ENCODE peak calls at places on chromosomes 4 and X, in six cellular contexts. Z, A, Y, V, H and P are unnamed samples.

GRCh38 chrX:15751160-15751819 is 13.2 kb downstream of the CA5B start:
- DNase-seq in Z (no peak), A (peak), Y (peak), V (no peak), H (no peak), P (no peak)

GRCh38 chr4:150976478-150977118 is 38.5 kb downstream of the LRBA start:
- DNase-seq in Z (no peak), A (no peak), Y (no peak), V (no peak), H (no peak), P (no peak)

GRCh38 chr4:127888559-127888958 is 7.9 kb downstream of the PLK4 start:
- DNase-seq in Z (no peak), A (no peak), Y (no peak), V (no peak), H (no peak), P (no peak)

GRCh38 chr4:6955261-6955911 is 45.8 kb downstream of the TBC1D14 start:
- DNase-seq in Z (no peak), A (no peak), Y (no peak), V (no peak), H (peak), P (no peak)

GRCh38 chr4:185710487-185710995 is 101.5 kb downstream of the SORBS2 start:
- DNase-seq in Z (no peak), A (no peak), Y (no peak), V (no peak), H (no peak), P (no peak)

GRCh38 chr4:128286474-128287158 is 997 bp downstream of the PGRMC2 start:
- DNase-seq in Z (peak), A (no peak), Y (peak), V (no peak), H (no peak), P (no peak)

GRCh38 chr4:8221985-8222384 is 22.9 kb downstream of the SH3TC1 start:
- DNase-seq in Z (no peak), A (no peak), Y (no peak), V (no peak), H (no peak), P (no peak)

GRCh38 chr4:11404431-11404830 is 24.3 kb downstream of the HS3ST1 start:
- DNase-seq in Z (no peak), A (no peak), Y (no peak), V (no peak), H (no peak), P (no peak)

GRCh38 chrX:80929251-80929650 is 119.6 kb upstream of the BRWD3 start:
- DNase-seq in Z (no peak), A (no peak), Y (no peak), V (no peak), H (no peak), P (no peak)

GRCh38 chrX:134948333-134949241 is 42.2 kb upstream of the SMIM10 start:
- DNase-seq in Z (no peak), A (no peak), Y (peak), V (no peak), H (no peak), P (no peak)

GRCh38 chr4:170391066-170391754 is 301.5 kb upstream of the AADAT start:
- DNase-seq in Z (no peak), A (no peak), Y (peak), V (no peak), H (no peak), P (no peak)

DNA sequence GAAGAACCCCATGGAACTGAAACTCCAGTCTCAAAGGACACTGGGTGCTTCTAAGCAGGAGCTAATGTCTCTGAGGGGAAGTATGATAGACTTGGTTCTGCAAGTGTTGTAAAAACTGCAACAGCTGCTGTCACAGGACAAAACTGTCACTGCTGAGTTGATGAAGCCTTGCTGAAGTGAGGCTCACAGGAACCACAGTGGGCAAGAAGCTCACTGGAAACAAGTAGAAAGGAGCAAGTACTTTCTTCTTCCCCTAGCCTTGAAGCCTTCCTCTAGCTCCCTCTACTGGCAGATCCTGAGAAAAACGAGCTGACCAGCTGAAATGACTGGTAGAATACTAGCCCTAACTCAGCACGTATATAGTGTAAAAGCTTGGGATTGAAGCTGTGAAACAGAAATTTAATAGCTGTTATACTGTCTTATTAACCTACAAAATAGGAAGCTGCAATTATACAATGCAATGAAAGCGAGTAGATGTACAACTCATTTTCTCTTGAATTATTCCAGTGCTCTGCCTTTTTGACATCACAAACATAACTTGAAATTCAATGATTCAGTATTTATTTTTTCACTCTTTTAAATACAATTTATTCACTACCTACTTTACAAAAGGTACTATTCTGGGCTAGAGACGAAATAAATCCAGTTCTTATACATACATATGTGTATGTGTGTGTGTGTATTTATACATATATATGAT is 91.4 kb downstream of the GABRB1 start:
- DNase-seq in Z (peak), A (peak), Y (peak), V (peak), H (no peak), P (no peak)
- TF ChIP-seq CTCF in Z (peak), A (peak), Y (peak), V (peak), H (no peak), P (peak)

GRCh38 chrX:40539214-40540142 is 41.3 kb upstream of the ATP6AP2 start:
- DNase-seq in Z (peak), A (no peak), Y (peak), V (peak), H (no peak), P (no peak)
- TF ChIP-seq CTCF in Z (peak), A (peak), Y (peak), V (peak), H (no peak), P (no peak)

DNA sequence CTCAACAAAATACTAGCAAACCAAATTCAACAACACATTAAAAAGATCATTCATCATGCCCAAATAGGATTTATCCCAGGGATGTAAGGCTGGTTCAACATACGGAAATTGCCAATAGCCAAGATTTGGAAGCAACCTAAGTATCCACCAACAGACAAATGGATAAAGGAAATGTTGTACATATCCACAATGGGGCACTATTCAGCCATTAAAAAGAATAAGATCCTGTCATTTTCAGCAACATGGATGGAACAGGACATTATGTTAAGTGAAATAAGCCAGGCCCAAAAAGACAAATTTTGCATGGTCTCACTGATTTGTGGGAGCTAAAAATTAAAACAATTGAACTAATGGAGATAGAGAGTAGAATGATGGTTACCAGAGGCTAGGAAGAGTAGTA is 82.0 kb upstream of the FAM241A start:
- DNase-seq in Z (no peak), A (no peak), Y (peak), V (no peak), H (no peak), P (no peak)
- TF ChIP-seq CTCF in Z (no peak), A (no peak), Y (no peak), V (no peak), H (no peak), P (no peak)

GRCh38 chr4:3434891-3435683 is 6.7 kb upstream of the HGFAC start:
- DNase-seq in Z (no peak), A (no peak), Y (peak), V (no peak), H (no peak), P (no peak)
- TF ChIP-seq CTCF in Z (no peak), A (peak), Y (peak), V (peak), H (no peak), P (no peak)

GRCh38 chr4:123609829-123610228 is 213.2 kb downstream of the SPRY1 start:
- DNase-seq in Z (no peak), A (no peak), Y (no peak), V (no peak), H (no peak), P (no peak)

GRCh38 chr4:123603165-123603564 is 206.6 kb downstream of the SPRY1 start:
- DNase-seq in Z (no peak), A (no peak), Y (peak), V (no peak), H (no peak), P (no peak)

GRCh38 chr4:123606336-123606735 is 209.7 kb downstream of the SPRY1 start:
- DNase-seq in Z (no peak), A (no peak), Y (no peak), V (no peak), H (no peak), P (no peak)

GRCh38 chr4:123602007-123602406 is 205.4 kb downstream of the SPRY1 start:
- DNase-seq in Z (no peak), A (no peak), Y (no peak), V (no peak), H (no peak), P (no peak)

GRCh38 chr4:123606946-123607542 is 210.4 kb downstream of the SPRY1 start:
- DNase-seq in Z (no peak), A (no peak), Y (no peak), V (no peak), H (no peak), P (no peak)
- TF ChIP-seq CTCF in Z (no peak), A (no peak), Y (no peak), V (no peak), H (no peak), P (no peak)

GRCh38 chrX:70436380-70436779 is 8.3 kb upstream of the DLG3 start:
- DNase-seq in Z (no peak), A (no peak), Y (peak), V (peak), H (no peak), P (no peak)
- TF ChIP-seq CTCF in Z (peak), A (peak), Y (peak), V (peak), H (no peak), P (no peak)

GRCh38 chr4:103719320-103720204 is at the start of gene TACR3:
- DNase-seq in Z (peak), A (no peak), Y (no peak), V (peak), H (no peak), P (no peak)

GRCh38 chr4:103721251-103721650 is 1.5 kb upstream of the TACR3 start:
- DNase-seq in Z (no peak), A (no peak), Y (no peak), V (no peak), H (no peak), P (no peak)

GRCh38 chr4:103720661-103721060 is 876 bp upstream of the TACR3 start:
- DNase-seq in Z (no peak), A (no peak), Y (no peak), V (no peak), H (no peak), P (no peak)

DNA sequence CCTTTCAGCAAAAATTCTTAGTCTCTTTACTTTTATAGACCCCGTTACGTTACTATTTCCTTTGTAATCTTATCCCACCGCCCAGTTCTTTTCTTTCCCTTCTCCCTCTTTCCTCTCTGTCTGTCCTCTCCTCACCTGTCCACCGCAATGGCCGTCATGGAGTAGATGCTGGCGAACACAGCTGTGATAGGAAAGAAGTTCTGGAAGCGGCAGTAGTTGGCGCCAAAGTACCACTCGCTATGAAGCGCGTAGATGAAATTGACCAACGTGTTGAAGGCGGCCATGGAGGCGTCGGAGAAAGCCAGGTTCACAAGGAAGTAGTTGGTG is 829 bp downstream of the TACR3 start:
- DNase-seq in Z (no peak), A (no peak), Y (no peak), V (no peak), H (no peak), P (no peak)
- TF ChIP-seq CTCF in Z (no peak), A (no peak), Y (no peak), V (no peak), H (no peak), P (no peak)

GRCh38 chr4:25797136-25797535 is 65.7 kb downstream of the SEL1L3 start:
- DNase-seq in Z (no peak), A (no peak), Y (no peak), V (no peak), H (peak), P (no peak)

GRCh38 chr4:25795091-25795490 is 67.7 kb downstream of the SEL1L3 start:
- DNase-seq in Z (no peak), A (no peak), Y (no peak), V (no peak), H (no peak), P (no peak)

GRCh38 chr4:25792843-25793242 is 69.9 kb downstream of the SEL1L3 start:
- DNase-seq in Z (no peak), A (no peak), Y (no peak), V (no peak), H (peak), P (no peak)

GRCh38 chr4:25792200-25792791 is 70.5 kb downstream of the SEL1L3 start:
- DNase-seq in Z (no peak), A (no peak), Y (peak), V (peak), H (peak), P (no peak)

DNA sequence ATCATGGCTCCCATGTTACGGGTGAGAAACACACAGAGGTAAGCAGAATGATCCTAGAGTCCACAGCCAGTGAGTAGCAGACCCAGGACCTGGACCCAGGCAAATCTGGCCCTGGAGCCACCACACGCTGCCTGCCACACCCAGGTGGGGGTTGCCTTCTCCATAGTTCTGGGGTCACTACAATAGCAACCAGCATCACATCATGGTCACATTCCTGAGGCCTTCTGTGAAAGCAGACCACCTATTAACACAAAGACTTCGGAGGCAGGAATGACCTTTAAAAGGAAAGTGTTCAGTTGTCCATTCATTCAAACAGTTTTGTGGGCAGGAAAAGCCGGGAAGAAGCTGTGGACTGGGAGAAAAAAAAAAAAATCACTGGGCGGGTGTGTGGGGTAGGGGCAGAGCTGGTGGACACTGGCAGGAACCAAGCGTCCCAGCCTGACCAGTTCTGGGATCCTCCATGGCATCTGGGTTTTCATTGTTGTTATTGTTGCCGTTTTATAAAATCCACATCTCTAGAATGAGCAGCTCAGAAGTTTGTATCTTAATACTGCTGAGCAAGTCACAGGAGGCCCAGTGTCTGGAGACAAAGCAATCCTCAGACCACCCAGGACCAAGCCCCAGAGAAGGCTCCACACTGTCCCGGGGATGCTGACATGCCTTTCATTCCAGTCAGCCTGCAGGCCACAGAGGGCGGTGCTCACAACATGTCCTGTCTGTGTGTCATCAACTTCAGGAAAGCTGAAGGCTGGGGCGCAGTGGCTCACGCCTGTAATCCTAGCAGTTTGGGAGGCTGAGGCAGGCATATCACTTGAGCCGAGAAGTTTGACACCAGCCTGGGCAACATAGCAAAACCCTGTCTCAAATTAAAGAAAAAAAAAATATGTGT is 67.0 kb downstream of the SEL1L3 start:
- DNase-seq in Z (no peak), A (peak), Y (peak), V (peak), H (peak), P (no peak)
- TF ChIP-seq CTCF in Z (no peak), A (no peak), Y (peak), V (no peak), H (no peak), P (no peak)

GRCh38 chrX:123173833-123174232 is 10.2 kb upstream of the GRIA3 start:
- DNase-seq in Z (no peak), A (no peak), Y (no peak), V (no peak), H (no peak), P (no peak)
- TF ChIP-seq CTCF in Z (no peak), A (no peak), Y (no peak), V (peak), H (no peak), P (no peak)